ENCODE peak calls at places on chromosomes 6 and 20, in five cellular contexts. One of them, this sample, is unnamed.

GRCh38 chr20:29497261-29497671 is 1760.2 kb upstream of the DEFB115 start:
- DNase-seq in HepG2: peak; percentile 12
- DNase-seq in H1: no peak
- DNase-seq in K562: peak; percentile 73
- DNase-seq in GM12878: no peak
- DNase-seq in this sample: peak; percentile 91

GRCh38 chr6:101803146-101803545 is 409.6 kb downstream of the GRIK2 start:
- DNase-seq in GM12878: no peak
- DNase-seq in K562: no peak
- DNase-seq in H1: no peak
- DNase-seq in HepG2: no peak
- DNase-seq in this sample: no peak

GRCh38 chr6:161618816-161619454 is 345.1 kb upstream of the AGPAT4 start:
- DNase-seq in GM12878: no peak
- DNase-seq in H1: no peak
- DNase-seq in HepG2: peak; percentile 49
- DNase-seq in K562: peak; percentile 37
- DNase-seq in this sample: peak; percentile 64

GRCh38 chr20:51369503-51369902 is 173.0 kb downstream of the NFATC2 start:
- DNase-seq in GM12878: no peak
- DNase-seq in H1: no peak
- DNase-seq in K562: no peak
- DNase-seq in HepG2: no peak
- DNase-seq in this sample: no peak

GRCh38 chr6:82987951-82988350 is 77.7 kb downstream of the UBE3D start:
- DNase-seq in K562: no peak
- DNase-seq in H1: no peak
- DNase-seq in GM12878: no peak
- DNase-seq in HepG2: no peak
- DNase-seq in this sample: no peak

GRCh38 chr20:49270177-49270576 is 7.7 kb downstream of the ZNFX1 start:
- DNase-seq in H1: no peak
- DNase-seq in HepG2: no peak
- DNase-seq in K562: no peak
- DNase-seq in GM12878: no peak
- DNase-seq in this sample: no peak

GRCh38 chr6:74973621-74974020 is 232.2 kb downstream of the COL12A1 start:
- DNase-seq in H1: no peak
- DNase-seq in GM12878: no peak
- DNase-seq in HepG2: no peak
- DNase-seq in K562: no peak
- DNase-seq in this sample: no peak

GRCh38 chr6:117169781-117170281 is 95.5 kb upstream of the VGLL2 start:
- DNase-seq in HepG2: no peak
- DNase-seq in H1: no peak
- DNase-seq in GM12878: no peak
- DNase-seq in K562: no peak
- DNase-seq in this sample: no peak

GRCh38 chr6:373031-373430 is 18.5 kb upstream of the IRF4 start:
- DNase-seq in HepG2: no peak
- DNase-seq in K562: no peak
- DNase-seq in GM12878: no peak
- DNase-seq in H1: no peak
- DNase-seq in this sample: no peak

GRCh38 chr6:130460934-130461333 is 95.1 kb downstream of the TMEM200A start:
- DNase-seq in GM12878: no peak
- DNase-seq in HepG2: no peak
- DNase-seq in H1: no peak
- DNase-seq in K562: no peak
- DNase-seq in this sample: no peak
- TF ChIP-seq SIN3A in GM12878: no peak
- TF ChIP-seq SIN3A in HepG2: no peak
- TF ChIP-seq SIN3A in H1: no peak
- TF ChIP-seq SIN3A in K562: no peak
- TF ChIP-seq SIN3A in this sample: no peak

GRCh38 chr6:125063307-125063706 is 90.3 kb upstream of the TPD52L1 start:
- DNase-seq in H1: no peak
- DNase-seq in GM12878: no peak
- DNase-seq in HepG2: no peak
- DNase-seq in K562: no peak
- DNase-seq in this sample: no peak

GRCh38 chr6:125066964-125067363 is 86.6 kb upstream of the TPD52L1 start:
- DNase-seq in GM12878: no peak
- DNase-seq in K562: peak; percentile 25
- DNase-seq in H1: no peak
- DNase-seq in HepG2: no peak
- DNase-seq in this sample: no peak

GRCh38 chr6:125067552-125067951 is 86.0 kb upstream of the TPD52L1 start:
- DNase-seq in H1: no peak
- DNase-seq in HepG2: no peak
- DNase-seq in GM12878: no peak
- DNase-seq in K562: no peak
- DNase-seq in this sample: no peak

GRCh38 chr6:125066140-125066539 is 87.4 kb upstream of the TPD52L1 start:
- DNase-seq in GM12878: no peak
- DNase-seq in HepG2: no peak
- DNase-seq in H1: no peak
- DNase-seq in K562: no peak
- DNase-seq in this sample: no peak
- TF ChIP-seq SIN3A in GM12878: no peak
- TF ChIP-seq SIN3A in HepG2: no peak
- TF ChIP-seq SIN3A in H1: no peak
- TF ChIP-seq SIN3A in K562: no peak
- TF ChIP-seq SIN3A in this sample: no peak

DNA sequence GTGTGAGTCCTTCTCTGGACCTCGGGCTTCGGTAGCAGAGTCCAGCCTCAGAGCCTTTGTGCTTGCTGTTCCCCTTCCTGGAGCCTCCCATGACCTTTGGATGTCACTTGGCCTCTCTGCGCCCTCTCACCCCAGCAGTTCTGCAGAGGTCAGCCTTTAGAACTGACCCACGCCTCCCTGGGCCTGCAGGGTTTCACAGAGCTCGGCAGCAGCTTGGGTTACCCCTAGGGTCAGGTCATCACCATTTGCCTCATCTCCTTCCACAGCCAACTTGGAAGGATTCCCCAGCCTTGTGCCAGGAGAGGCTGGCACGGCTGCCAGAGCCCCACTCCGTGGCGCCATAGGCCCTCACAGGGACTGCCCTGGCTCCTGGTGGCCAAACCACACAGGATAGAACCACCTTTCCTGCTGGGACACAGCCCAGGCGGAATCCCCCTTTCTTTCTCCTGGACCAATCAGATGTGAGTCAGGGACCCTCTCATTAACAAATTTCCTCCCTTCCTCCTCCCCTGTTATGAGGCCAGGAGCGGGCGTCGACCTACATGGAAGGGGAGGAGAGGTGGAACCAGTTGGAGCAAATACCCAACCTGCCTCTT is 13.9 kb upstream of the SIRPA start:
- DNase-seq in GM12878: no peak
- DNase-seq in H1: no peak
- DNase-seq in HepG2: no peak
- DNase-seq in K562: no peak
- DNase-seq in this sample: no peak
- TF ChIP-seq SIN3A in GM12878: no peak
- TF ChIP-seq SIN3A in H1: no peak
- TF ChIP-seq SIN3A in HepG2: no peak
- TF ChIP-seq SIN3A in K562: no peak
- TF ChIP-seq SIN3A in this sample: no peak

GRCh38 chr6:163415620-163416379 is 1.3 kb downstream of the QKI start:
- DNase-seq in HepG2: peak; percentile 53
- DNase-seq in GM12878: peak; percentile 72
- DNase-seq in H1: no peak
- DNase-seq in K562: peak; percentile 78
- DNase-seq in this sample: peak; percentile 64

GRCh38 chr6:163415176-163415619 is 680 bp downstream of the QKI start:
- DNase-seq in GM12878: no peak
- DNase-seq in H1: no peak
- DNase-seq in K562: peak; percentile 40
- DNase-seq in HepG2: no peak
- DNase-seq in this sample: peak; percentile 74

GRCh38 chr6:163413345-163414116 is 987 bp upstream of the QKI start:
- DNase-seq in H1: peak; percentile 93
- DNase-seq in K562: peak; percentile 97
- DNase-seq in HepG2: peak; percentile 88
- DNase-seq in GM12878: no peak
- DNase-seq in this sample: peak; percentile 99

GRCh38 chr6:163414117-163414366 is 476 bp upstream of the QKI start:
- DNase-seq in H1: no peak
- DNase-seq in K562: no peak
- DNase-seq in GM12878: no peak
- DNase-seq in HepG2: no peak
- DNase-seq in this sample: no peak

GRCh38 chr6:163414367-163415175 is at the start of gene QKI:
- DNase-seq in H1: peak; percentile 67
- DNase-seq in K562: peak; percentile 89
- DNase-seq in GM12878: no peak
- DNase-seq in HepG2: peak; percentile 59
- DNase-seq in this sample: peak; percentile 89
- TF ChIP-seq SIN3A in H1: no peak
- TF ChIP-seq SIN3A in K562: peak; percentile 9
- TF ChIP-seq SIN3A in GM12878: no peak
- TF ChIP-seq SIN3A in HepG2: peak; percentile 19
- TF ChIP-seq SIN3A in this sample: no peak

GRCh38 chr6:96153775-96154174 is 138.0 kb downstream of the FUT9 start:
- DNase-seq in K562: no peak
- DNase-seq in H1: no peak
- DNase-seq in GM12878: no peak
- DNase-seq in HepG2: no peak
- DNase-seq in this sample: peak; percentile 33
- TF ChIP-seq SIN3A in K562: no peak
- TF ChIP-seq SIN3A in H1: no peak
- TF ChIP-seq SIN3A in GM12878: no peak
- TF ChIP-seq SIN3A in HepG2: no peak
- TF ChIP-seq SIN3A in this sample: no peak